ENCODE peak calls at places on chromosomes 12 and 14, in eight cellular contexts. X is left ventricle myocardium inferior, I is thoracic aorta, C is GM06990, S is fibroblast of the aortic adventitia, B is SK-N-SH, Q is K562, U is lower leg skin. A is an unnamed sample.

GRCh38 chr12:30531731-30532678 is 163.7 kb downstream of the IPO8 start:
- DNase-seq in X (no peak), I (no peak), C (no peak), S (no peak), B (no peak), Q (peak; percentile 46), U (no peak), A (no peak)

GRCh38 chr14:89620436-89620835 is 203.4 kb upstream of the FOXN3 start:
- DNase-seq in X (no peak), I (no peak), C (no peak), S (no peak), B (no peak), Q (no peak), U (no peak), A (no peak)

GRCh38 chr14:96581902-96582640 is 79.9 kb downstream of the PAPOLA start:
- DNase-seq in X (no peak), I (no peak), C (no peak), S (no peak), B (peak; percentile 16), Q (peak; percentile 45), U (peak; percentile 68), A (no peak)

GRCh38 chr12:1719139-1719538 is 28.3 kb downstream of the ADIPOR2 start:
- DNase-seq in X (no peak), I (no peak), C (no peak), S (peak; percentile 73), B (no peak), Q (no peak), U (no peak), A (no peak)

GRCh38 chr12:95336387-95337067 is 118.9 kb downstream of the VEZT start:
- DNase-seq in X (peak; percentile 49), I (peak; percentile 12), C (no peak), S (peak; percentile 90), B (peak; percentile 86), Q (peak; percentile 40), U (no peak), A (peak; percentile 78)

GRCh38 chr12:109310247-109311125 is 1.4 kb upstream of the FOXN4 start:
- DNase-seq in X (no peak), I (no peak), C (no peak), S (no peak), B (peak; percentile 60), Q (peak; percentile 48), U (peak; percentile 84), A (no peak)

GRCh38 chr12:89453579-89453978 is 71.0 kb downstream of the GALNT4 start:
- DNase-seq in X (no peak), I (no peak), C (no peak), S (peak; percentile 78), B (no peak), Q (no peak), U (no peak), A (no peak)

GRCh38 chr14:53537421-53538315 is 384.5 kb upstream of the DDHD1 start:
- DNase-seq in X (no peak), I (no peak), C (no peak), S (peak; percentile 30), B (no peak), Q (no peak), U (no peak), A (no peak)

GRCh38 chr12:20950248-20950647 is 139.7 kb downstream of the SLCO1B3 start:
- DNase-seq in X (no peak), I (no peak), C (no peak), S (peak; percentile 15), B (peak; percentile 4), Q (peak; percentile 1), U (no peak), A (no peak)

GRCh38 chr12:82517027-82517426 is 158.7 kb downstream of the METTL25 start:
- DNase-seq in X (no peak), I (no peak), C (no peak), S (no peak), B (peak; percentile 1), Q (no peak), U (no peak), A (no peak)

GRCh38 chr14:20184181-20184580 is 6.5 kb upstream of the OR11G2 start:
- DNase-seq in X (no peak), I (no peak), C (no peak), S (peak; percentile 5), B (no peak), Q (no peak), U (no peak), A (no peak)

GRCh38 chr14:75295491-75296338 is 17.1 kb downstream of the FOS start:
- DNase-seq in X (peak; percentile 80), I (no peak), C (peak; percentile 69), S (peak; percentile 73), B (peak; percentile 80), Q (peak; percentile 70), U (peak; percentile 97), A (peak; percentile 88)

GRCh38 chr12:106670131-106670530 is 87.3 kb downstream of the RFX4 start:
- DNase-seq in X (no peak), I (no peak), C (no peak), S (no peak), B (no peak), Q (no peak), U (no peak), A (no peak)

GRCh38 chr12:106669216-106669615 is 86.4 kb downstream of the RFX4 start:
- DNase-seq in X (no peak), I (no peak), C (no peak), S (no peak), B (no peak), Q (no peak), U (no peak), A (no peak)

GRCh38 chr12:106673151-106673550 is 90.3 kb downstream of the RFX4 start:
- DNase-seq in X (no peak), I (no peak), C (no peak), S (no peak), B (peak; percentile 15), Q (no peak), U (peak; percentile 60), A (no peak)

GRCh38 chr12:106672308-106673085 is 89.7 kb downstream of the RFX4 start:
- DNase-seq in X (no peak), I (no peak), C (no peak), S (no peak), B (no peak), Q (no peak), U (peak; percentile 25), A (no peak)

DNA sequence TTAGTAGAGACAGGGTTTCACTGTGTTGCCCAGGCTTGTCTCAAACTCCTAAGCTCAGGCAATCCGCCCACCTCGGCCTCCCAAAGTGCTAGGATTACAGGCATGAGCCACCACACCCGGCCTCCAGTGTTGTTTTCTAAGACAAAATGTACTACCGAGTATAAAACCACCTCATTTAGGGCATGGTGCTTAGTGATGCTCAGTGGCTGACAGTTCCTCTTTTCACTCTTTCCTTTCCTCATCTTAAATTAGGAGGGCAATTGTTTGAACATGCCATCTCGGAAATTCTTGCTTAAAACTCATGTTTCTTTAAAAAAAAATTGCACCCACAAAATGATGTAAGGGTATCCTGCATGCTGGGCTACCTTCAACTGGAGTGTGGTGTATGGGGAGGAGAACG is 89.0 kb downstream of the RFX4 start:
- DNase-seq in X (no peak), I (no peak), C (no peak), S (no peak), B (no peak), Q (no peak), U (peak; percentile 40), A (no peak)
- H3K4me3 ChIP-seq in X (no peak overlapping the region), I (no peak overlapping the region), C (no peak overlapping the region), S (no peak overlapping the region), B (no peak overlapping the region), Q (no peak overlapping the region), U (no peak overlapping the region), A (no peak overlapping the region)

DNA sequence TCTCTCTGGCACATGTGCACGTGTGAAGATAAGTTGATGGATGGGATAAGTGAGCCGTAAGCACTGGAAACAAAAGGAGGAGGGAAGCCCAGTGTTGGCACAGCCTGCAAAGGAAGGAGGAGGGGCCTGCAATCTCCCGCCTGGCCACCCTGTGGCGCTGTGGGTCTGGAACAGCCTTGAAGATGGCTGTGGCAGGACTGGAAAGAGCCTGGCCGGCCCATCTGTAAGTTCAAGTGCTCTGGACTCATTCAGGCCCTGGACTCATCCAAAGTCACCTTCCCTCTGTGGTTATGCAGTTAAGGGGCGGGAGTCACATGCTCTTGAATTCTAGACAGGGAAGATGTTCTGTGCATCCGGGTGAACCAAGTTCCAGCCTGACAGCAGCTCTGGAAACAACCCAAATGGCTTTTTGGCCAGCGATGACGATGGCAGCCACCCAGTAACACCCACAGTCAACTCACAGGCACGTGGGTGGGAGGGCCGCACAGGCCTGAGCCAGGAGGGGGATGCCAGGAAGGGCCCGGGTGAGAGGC is 50.4 kb downstream of the CHGA start:
- DNase-seq in X (peak; percentile 82), I (peak; percentile 26), C (no peak), S (peak; percentile 86), B (peak; percentile 74), Q (peak; percentile 41), U (peak; percentile 94), A (peak; percentile 91)
- TF ChIP-seq CTCF in X (peak; percentile 85), I (peak; percentile 75), C (peak; percentile 27), S (peak; percentile 88), B (peak; percentile 55), Q (peak; percentile 58), U (no peak), A (peak; percentile 97)

GRCh38 chr14:94773682-94774211 is 3.8 kb upstream of the GSC start:
- DNase-seq in X (no peak), I (no peak), C (no peak), S (no peak), B (no peak), Q (no peak), U (no peak), A (no peak)

GRCh38 chr14:94775875-94776217 is 5.9 kb upstream of the GSC start:
- DNase-seq in X (no peak), I (no peak), C (no peak), S (no peak), B (no peak), Q (no peak), U (no peak), A (no peak)

GRCh38 chr14:94771906-94772468 is 2.1 kb upstream of the GSC start:
- DNase-seq in X (no peak), I (no peak), C (no peak), S (no peak), B (no peak), Q (no peak), U (no peak), A (no peak)

GRCh38 chr14:94773017-94773681 is 3.2 kb upstream of the GSC start:
- DNase-seq in X (no peak), I (no peak), C (no peak), S (no peak), B (no peak), Q (no peak), U (no peak), A (no peak)

GRCh38 chr14:94775082-94775874 is 5.4 kb upstream of the GSC start:
- DNase-seq in X (no peak), I (no peak), C (no peak), S (no peak), B (no peak), Q (no peak), U (no peak), A (no peak)
- H3K4me3 ChIP-seq in X (no peak overlapping the region), I (no peak overlapping the region), C (no peak overlapping the region), S (no peak overlapping the region), B (no peak overlapping the region), Q (no peak overlapping the region), U (no peak overlapping the region), A (no peak overlapping the region)

GRCh38 chr12:23884909-23885308 is 64.6 kb downstream of the SOX5 start:
- DNase-seq in X (no peak), I (no peak), C (no peak), S (no peak), B (peak; percentile 28), Q (no peak), U (no peak), A (no peak)
- TF ChIP-seq CTCF in X (no peak), I (no peak), C (no peak), S (no peak), B (no peak), Q (peak; percentile 6), U (no peak), A (no peak)